ENCODE peak calls at places on chromosome 6, in five cellular contexts. One of them, this sample, is unnamed. For H3K4me1, the result is how much of the 10 kb centered on the place peaks cover.

GRCh38 chr6:31131595-31131994 is 7.3 kb downstream of the PSORS1C2 start:
- DNase-seq in tibial artery: no peak
- DNase-seq in psoas muscle: no peak
- DNase-seq in upper lobe of right lung: no peak
- DNase-seq in mammary epithelial cell: no peak
- DNase-seq in this sample: no peak

GRCh38 chr6:150249261-150249660 is 106.4 kb downstream of the PPP1R14C start:
- DNase-seq in tibial artery: no peak
- DNase-seq in upper lobe of right lung: no peak
- DNase-seq in mammary epithelial cell: no peak
- DNase-seq in psoas muscle: no peak
- DNase-seq in this sample: no peak

GRCh38 chr6:47780510-47781356 is 1.1 kb upstream of the OPN5 start:
- DNase-seq in tibial artery: no peak
- DNase-seq in mammary epithelial cell: peak
- DNase-seq in upper lobe of right lung: no peak
- DNase-seq in psoas muscle: no peak
- DNase-seq in this sample: no peak

GRCh38 chr6:169689247-169689646 is 12.6 kb downstream of the WDR27 start:
- DNase-seq in tibial artery: no peak
- DNase-seq in mammary epithelial cell: peak
- DNase-seq in psoas muscle: no peak
- DNase-seq in upper lobe of right lung: no peak
- DNase-seq in this sample: no peak

GRCh38 chr6:93420163-93420806 is 926 bp upstream of the EPHA7 start:
- DNase-seq in psoas muscle: no peak
- DNase-seq in mammary epithelial cell: no peak
- DNase-seq in upper lobe of right lung: no peak
- DNase-seq in tibial artery: no peak
- DNase-seq in this sample: no peak

GRCh38 chr6:15393605-15394004 is 147.7 kb downstream of the JARID2 start:
- DNase-seq in mammary epithelial cell: no peak
- DNase-seq in tibial artery: no peak
- DNase-seq in psoas muscle: no peak
- DNase-seq in upper lobe of right lung: no peak
- DNase-seq in this sample: no peak

GRCh38 chr6:36885461-36886401 is at the start of gene C6orf89:
- DNase-seq in mammary epithelial cell: peak
- DNase-seq in upper lobe of right lung: peak
- DNase-seq in tibial artery: peak
- DNase-seq in psoas muscle: peak
- DNase-seq in this sample: peak

GRCh38 chr6:168192195-168192900 is 113.3 kb upstream of the FRMD1 start:
- DNase-seq in upper lobe of right lung: peak
- DNase-seq in psoas muscle: no peak
- DNase-seq in mammary epithelial cell: no peak
- DNase-seq in tibial artery: peak
- DNase-seq in this sample: no peak

GRCh38 chr6:147133669-147134068 is 70.5 kb upstream of the STXBP5 start:
- DNase-seq in mammary epithelial cell: no peak
- DNase-seq in psoas muscle: no peak
- DNase-seq in upper lobe of right lung: no peak
- DNase-seq in tibial artery: no peak
- DNase-seq in this sample: no peak

GRCh38 chr6:11729083-11729482 is 49.5 kb downstream of the ADTRP start:
- DNase-seq in psoas muscle: no peak
- DNase-seq in tibial artery: no peak
- DNase-seq in upper lobe of right lung: no peak
- DNase-seq in mammary epithelial cell: no peak
- DNase-seq in this sample: no peak

GRCh38 chr6:149032599-149033405 is 284.7 kb upstream of the TAB2 start:
- DNase-seq in mammary epithelial cell: peak
- DNase-seq in psoas muscle: no peak
- DNase-seq in tibial artery: no peak
- DNase-seq in upper lobe of right lung: no peak
- DNase-seq in this sample: no peak

GRCh38 chr6:92701425-92702096 is 717.8 kb downstream of the EPHA7 start:
- DNase-seq in upper lobe of right lung: no peak
- DNase-seq in tibial artery: no peak
- DNase-seq in psoas muscle: peak
- DNase-seq in mammary epithelial cell: no peak
- DNase-seq in this sample: no peak

GRCh38 chr6:119109654-119110325 is 31.3 kb upstream of the FAM184A start:
- DNase-seq in tibial artery: no peak
- DNase-seq in upper lobe of right lung: no peak
- DNase-seq in mammary epithelial cell: no peak
- DNase-seq in psoas muscle: no peak
- DNase-seq in this sample: no peak

GRCh38 chr6:4640139-4640538 is 136.1 kb upstream of the CDYL start:
- DNase-seq in upper lobe of right lung: no peak
- DNase-seq in tibial artery: no peak
- DNase-seq in psoas muscle: no peak
- DNase-seq in mammary epithelial cell: peak
- DNase-seq in this sample: no peak

GRCh38 chr6:57822896-57823358 is 505.5 kb downstream of the PRIM2 start:
- DNase-seq in mammary epithelial cell: no peak
- DNase-seq in psoas muscle: no peak
- DNase-seq in tibial artery: no peak
- DNase-seq in upper lobe of right lung: no peak
- DNase-seq in this sample: no peak

GRCh38 chr6:138996524-138996923 is 8.5 kb upstream of the REPS1 start:
- DNase-seq in mammary epithelial cell: no peak
- DNase-seq in tibial artery: no peak
- DNase-seq in upper lobe of right lung: no peak
- DNase-seq in psoas muscle: no peak
- DNase-seq in this sample: no peak

GRCh38 chr6:140445474-140446004 is 1071.1 kb upstream of the CITED2 start:
- DNase-seq in upper lobe of right lung: no peak
- DNase-seq in tibial artery: no peak
- DNase-seq in mammary epithelial cell: no peak
- DNase-seq in psoas muscle: no peak
- DNase-seq in this sample: no peak

GRCh38 chr6:77763124-77763523 is 110.3 kb downstream of the MEI4 start:
- DNase-seq in tibial artery: no peak
- DNase-seq in mammary epithelial cell: no peak
- DNase-seq in psoas muscle: no peak
- DNase-seq in upper lobe of right lung: no peak
- DNase-seq in this sample: no peak

GRCh38 chr6:136783495-136784270 is 8.6 kb downstream of the MAP3K5 start:
- DNase-seq in tibial artery: peak
- DNase-seq in upper lobe of right lung: peak
- DNase-seq in mammary epithelial cell: no peak
- DNase-seq in psoas muscle: no peak
- DNase-seq in this sample: no peak

GRCh38 chr6:144725731-144726522 is 440.8 kb downstream of the UTRN start:
- DNase-seq in tibial artery: no peak
- DNase-seq in mammary epithelial cell: peak
- DNase-seq in psoas muscle: no peak
- DNase-seq in upper lobe of right lung: no peak
- DNase-seq in this sample: no peak

GRCh38 chr6:31393932-31394331 is 9.5 kb upstream of the MICA start:
- DNase-seq in mammary epithelial cell: no peak
- DNase-seq in psoas muscle: no peak
- DNase-seq in tibial artery: no peak
- DNase-seq in upper lobe of right lung: no peak
- DNase-seq in this sample: no peak

GRCh38 chr6:12119085-12119588 is 107.0 kb downstream of the HIVEP1 start:
- DNase-seq in tibial artery: no peak
- DNase-seq in psoas muscle: no peak
- DNase-seq in upper lobe of right lung: no peak
- DNase-seq in mammary epithelial cell: no peak
- DNase-seq in this sample: no peak

GRCh38 chr6:10412948-10413849 is 1.7 kb downstream of the TFAP2A start:
- DNase-seq in mammary epithelial cell: peak
- DNase-seq in tibial artery: no peak
- DNase-seq in psoas muscle: no peak
- DNase-seq in upper lobe of right lung: peak
- DNase-seq in this sample: no peak

GRCh38 chr6:158852312-158853071 is 33.3 kb upstream of the EZR start:
- DNase-seq in psoas muscle: no peak
- DNase-seq in upper lobe of right lung: no peak
- DNase-seq in tibial artery: no peak
- DNase-seq in mammary epithelial cell: peak
- DNase-seq in this sample: no peak

GRCh38 chr6:158853872-158854213 is 34.7 kb upstream of the EZR start:
- DNase-seq in psoas muscle: no peak
- DNase-seq in mammary epithelial cell: no peak
- DNase-seq in upper lobe of right lung: no peak
- DNase-seq in tibial artery: no peak
- DNase-seq in this sample: no peak

GRCh38 chr6:158853072-158853871 is 34.1 kb upstream of the EZR start:
- DNase-seq in tibial artery: peak
- DNase-seq in upper lobe of right lung: peak
- DNase-seq in psoas muscle: no peak
- DNase-seq in mammary epithelial cell: peak
- DNase-seq in this sample: peak

GRCh38 chr6:158856261-158856660 is 37.1 kb upstream of the EZR start:
- DNase-seq in tibial artery: no peak
- DNase-seq in mammary epithelial cell: no peak
- DNase-seq in psoas muscle: no peak
- DNase-seq in upper lobe of right lung: no peak
- DNase-seq in this sample: no peak

DNA sequence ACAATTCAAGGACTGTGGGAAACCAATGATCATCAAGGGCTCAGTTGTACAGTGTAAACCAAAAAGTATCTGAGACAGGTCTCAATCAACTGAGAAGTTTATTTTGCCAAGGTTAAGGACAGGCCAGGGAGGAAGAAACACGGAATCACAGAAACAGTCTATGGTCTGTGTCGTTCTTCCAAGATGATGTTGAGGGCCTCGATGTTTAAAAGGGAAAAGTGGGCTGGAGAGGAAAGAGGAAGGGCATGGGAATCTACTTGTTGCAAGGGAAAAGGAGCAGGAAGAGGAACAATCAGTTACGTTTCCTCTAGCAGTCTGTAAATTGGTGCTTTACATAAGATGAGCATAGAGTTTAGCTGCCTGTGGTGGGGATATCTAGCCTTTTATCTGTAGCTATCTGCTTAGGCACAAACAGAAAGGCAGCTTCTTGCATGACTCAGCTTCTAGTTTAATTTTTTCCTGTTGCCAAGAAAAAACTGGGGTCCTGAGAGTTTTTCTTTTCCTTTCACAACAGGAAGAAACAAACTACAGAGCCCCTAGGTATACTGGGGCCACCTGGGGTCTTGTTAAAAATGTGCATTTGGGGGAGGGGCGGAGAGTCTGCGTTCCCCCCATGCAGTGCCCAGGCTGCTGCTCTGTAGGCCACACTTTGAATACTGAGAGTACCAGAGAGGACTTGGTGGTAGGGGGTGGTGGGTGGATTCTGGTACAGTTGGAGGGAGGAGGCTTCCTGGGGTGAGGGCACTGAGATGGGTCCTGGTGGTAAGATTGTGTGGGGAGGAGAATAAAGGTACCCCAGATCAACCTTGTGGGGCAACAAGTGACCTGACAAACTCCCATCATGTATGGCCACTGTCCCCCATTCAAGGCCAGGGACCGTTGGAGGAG is 35.3 kb upstream of the EZR start:
- DNase-seq in psoas muscle: no peak
- DNase-seq in tibial artery: no peak
- DNase-seq in upper lobe of right lung: no peak
- DNase-seq in mammary epithelial cell: no peak
- DNase-seq in this sample: no peak
- H3K4me3 ChIP-seq in psoas muscle: no peak
- H3K4me3 ChIP-seq in tibial artery: no peak
- H3K4me3 ChIP-seq in upper lobe of right lung: no peak
- H3K4me3 ChIP-seq in mammary epithelial cell: no peak
- H3K4me3 ChIP-seq in this sample: no peak

DNA sequence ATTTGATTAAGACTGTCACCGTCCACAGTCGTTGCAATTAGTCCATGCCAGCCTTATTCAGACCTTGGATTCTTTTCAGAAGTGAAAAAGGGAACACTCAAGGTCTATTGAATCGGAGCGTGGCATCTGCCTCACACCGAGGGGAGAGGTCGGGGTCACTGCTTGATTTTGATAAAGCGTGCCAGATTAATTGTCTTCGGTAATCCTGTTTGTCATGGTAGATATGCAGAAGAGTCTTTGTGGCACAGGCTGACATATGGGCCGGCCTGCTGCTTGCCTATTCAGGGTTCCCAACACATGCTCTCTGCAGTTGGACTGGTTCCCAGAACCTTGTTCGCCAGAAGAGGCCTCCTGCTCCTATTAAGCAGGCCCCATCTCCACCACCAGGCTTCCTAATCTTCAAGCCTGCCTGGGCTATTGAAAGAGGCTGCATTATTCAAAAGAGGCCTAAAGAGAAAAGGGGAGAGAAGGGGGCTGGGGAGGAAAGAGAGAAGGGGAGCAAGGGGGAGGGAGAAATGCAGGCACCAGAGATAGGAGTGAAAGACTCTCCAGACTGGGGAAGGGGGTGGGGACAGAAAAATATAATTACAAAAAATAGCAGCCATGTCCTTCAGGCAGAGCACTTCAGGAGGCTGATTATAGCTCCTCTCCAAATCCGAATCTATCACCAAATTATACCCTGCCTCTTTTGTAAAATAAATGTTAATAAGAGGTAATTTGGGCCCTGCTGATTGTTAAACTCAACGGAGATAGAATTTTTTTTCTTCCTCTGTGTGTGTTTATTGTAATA is 611.3 kb downstream of the HDGFL1 start:
- DNase-seq in upper lobe of right lung: peak
- DNase-seq in psoas muscle: no peak
- DNase-seq in tibial artery: no peak
- DNase-seq in mammary epithelial cell: no peak
- DNase-seq in this sample: no peak
- TF ChIP-seq CTCF in upper lobe of right lung: no peak
- TF ChIP-seq CTCF in psoas muscle: no peak
- TF ChIP-seq CTCF in tibial artery: no peak
- TF ChIP-seq CTCF in mammary epithelial cell: no peak
- TF ChIP-seq CTCF in this sample: no peak

GRCh38 chr6:155398701-155399061 is 57.0 kb downstream of the NOX3 start:
- DNase-seq in tibial artery: no peak
- DNase-seq in mammary epithelial cell: no peak
- DNase-seq in upper lobe of right lung: no peak
- DNase-seq in psoas muscle: no peak
- DNase-seq in this sample: no peak
- H3K4me1 ChIP-seq in tibial artery: under half
- H3K4me1 ChIP-seq in mammary epithelial cell: under half
- H3K4me1 ChIP-seq in upper lobe of right lung: under half
- H3K4me1 ChIP-seq in psoas muscle: under half
- H3K4me1 ChIP-seq in this sample: under half

GRCh38 chr6:43703512-43704429 is 16.2 kb upstream of the MRPS18A start:
- DNase-seq in upper lobe of right lung: no peak
- DNase-seq in psoas muscle: no peak
- DNase-seq in tibial artery: no peak
- DNase-seq in mammary epithelial cell: no peak
- DNase-seq in this sample: no peak

GRCh38 chr6:43707767-43708166 is 20.2 kb upstream of the MRPS18A start:
- DNase-seq in psoas muscle: no peak
- DNase-seq in upper lobe of right lung: no peak
- DNase-seq in mammary epithelial cell: no peak
- DNase-seq in tibial artery: no peak
- DNase-seq in this sample: no peak

GRCh38 chr6:43706788-43707187 is 19.2 kb upstream of the MRPS18A start:
- DNase-seq in upper lobe of right lung: no peak
- DNase-seq in psoas muscle: no peak
- DNase-seq in mammary epithelial cell: no peak
- DNase-seq in tibial artery: no peak
- DNase-seq in this sample: no peak

GRCh38 chr6:43707269-43707668 is 19.7 kb upstream of the MRPS18A start:
- DNase-seq in mammary epithelial cell: no peak
- DNase-seq in tibial artery: no peak
- DNase-seq in upper lobe of right lung: no peak
- DNase-seq in psoas muscle: no peak
- DNase-seq in this sample: no peak

GRCh38 chr6:43705996-43706395 is 18.4 kb upstream of the MRPS18A start:
- DNase-seq in upper lobe of right lung: no peak
- DNase-seq in mammary epithelial cell: no peak
- DNase-seq in tibial artery: no peak
- DNase-seq in psoas muscle: no peak
- DNase-seq in this sample: peak
- H3K4me3 ChIP-seq in upper lobe of right lung: no peak
- H3K4me3 ChIP-seq in mammary epithelial cell: no peak
- H3K4me3 ChIP-seq in tibial artery: no peak
- H3K4me3 ChIP-seq in psoas muscle: no peak
- H3K4me3 ChIP-seq in this sample: no peak